ENCODE peak calls at places on chromosomes 3 and 15, in seven cellular contexts. H, J, C, X, K, E and F are unnamed samples.

GRCh38 chr3:123258811-123259420 is 57.2 kb downstream of the SEC22A start:
- DNase-seq in H (no peak), J (no peak), C (no peak), X (no peak), K (no peak), E (no peak), F (peak; percentile 50)

GRCh38 chr3:89606151-89606550 is 498.7 kb downstream of the EPHA3 start:
- DNase-seq in H (no peak), J (no peak), C (no peak), X (no peak), K (no peak), E (no peak), F (no peak)

GRCh38 chr3:196272826-196273225 is 14.7 kb downstream of the PCYT1A start:
- DNase-seq in H (no peak), J (peak; percentile 80), C (no peak), X (peak; percentile 63), K (no peak), E (no peak), F (no peak)

GRCh38 chr15:58148633-58149032 is 10.5 kb downstream of the AQP9 start:
- DNase-seq in H (no peak), J (no peak), C (no peak), X (no peak), K (no peak), E (no peak), F (no peak)

GRCh38 chr3:73729969-73730440 is 105.3 kb upstream of the PDZRN3 start:
- DNase-seq in H (no peak), J (peak; percentile 26), C (no peak), X (no peak), K (no peak), E (no peak), F (no peak)

GRCh38 chr3:38587548-38588131 is 61.8 kb downstream of the SCN5A start:
- DNase-seq in H (no peak), J (no peak), C (no peak), X (no peak), K (no peak), E (no peak), F (no peak)

GRCh38 chr3:194489736-194490612 is 3.2 kb upstream of the ATP13A3 start:
- DNase-seq in H (peak; percentile 18), J (no peak), C (no peak), X (no peak), K (no peak), E (peak; percentile 28), F (no peak)

GRCh38 chr15:80779658-80780415 is 667 bp downstream of the CEMIP start:
- DNase-seq in H (no peak), J (peak; percentile 34), C (no peak), X (peak; percentile 11), K (no peak), E (no peak), F (no peak)

GRCh38 chr15:94416829-94417228 is 185.5 kb downstream of the MCTP2 start:
- DNase-seq in H (no peak), J (no peak), C (no peak), X (no peak), K (no peak), E (no peak), F (no peak)

GRCh38 chr15:49876401-49877038 is 242.5 kb downstream of the ATP8B4 start:
- DNase-seq in H (no peak), J (peak; percentile 33), C (no peak), X (no peak), K (no peak), E (no peak), F (peak; percentile 64)

GRCh38 chr15:80695911-80696651 is 971 bp downstream of the ABHD17C start:
- DNase-seq in H (no peak), J (peak; percentile 41), C (peak; percentile 8), X (peak; percentile 16), K (peak; percentile 3), E (peak; percentile 25), F (no peak)

GRCh38 chr3:143171141-143171651 is 51.6 kb downstream of the CHST2 start:
- DNase-seq in H (no peak), J (no peak), C (no peak), X (no peak), K (no peak), E (peak; percentile 15), F (no peak)

GRCh38 chr15:100191161-100191560 is 150.6 kb downstream of the ADAMTS17 start:
- DNase-seq in H (no peak), J (no peak), C (no peak), X (no peak), K (no peak), E (no peak), F (no peak)

GRCh38 chr15:34799825-34800168 is 4.4 kb upstream of the ACTC1 start:
- DNase-seq in H (no peak), J (no peak), C (no peak), X (no peak), K (no peak), E (no peak), F (no peak)

GRCh38 chr15:48190932-48191573 is 412 bp upstream of the CTXN2 start:
- DNase-seq in H (no peak), J (peak; percentile 71), C (peak; percentile 2), X (peak; percentile 68), K (no peak), E (peak; percentile 58), F (peak; percentile 50)

GRCh38 chr3:30550246-30550645 is 56.2 kb upstream of the TGFBR2 start:
- DNase-seq in H (no peak), J (no peak), C (no peak), X (no peak), K (no peak), E (no peak), F (no peak)

GRCh38 chr3:43389388-43390254 is 103.3 kb downstream of the SNRK start:
- DNase-seq in H (peak; percentile 50), J (peak; percentile 60), C (peak; percentile 67), X (no peak), K (no peak), E (peak; percentile 63), F (no peak)

GRCh38 chr15:101637549-101638318 is 14.4 kb downstream of the TM2D3 start:
- DNase-seq in H (no peak), J (no peak), C (no peak), X (no peak), K (no peak), E (no peak), F (no peak)

GRCh38 chr15:93111451-93111850 is 22.4 kb upstream of the RGMA start:
- DNase-seq in H (no peak), J (no peak), C (no peak), X (no peak), K (no peak), E (no peak), F (no peak)

GRCh38 chr15:82543155-82543554 is 2.9 kb upstream of the RPS17 start:
- DNase-seq in H (no peak), J (no peak), C (no peak), X (no peak), K (no peak), E (no peak), F (no peak)

GRCh38 chr15:25830844-25831443 is 32.2 kb downstream of the ATP10A start:
- DNase-seq in H (no peak), J (peak; percentile 37), C (no peak), X (no peak), K (no peak), E (no peak), F (no peak)

GRCh38 chr3:37907906-37908305 is 46.2 kb downstream of the CTDSPL start:
- DNase-seq in H (no peak), J (no peak), C (no peak), X (no peak), K (peak; percentile 50), E (peak; percentile 24), F (no peak)

GRCh38 chr3:177904661-177905060 is 631.6 kb upstream of the KCNMB2 start:
- DNase-seq in H (no peak), J (no peak), C (no peak), X (no peak), K (no peak), E (no peak), F (no peak)

GRCh38 chr15:74378853-74379252 is 11.4 kb upstream of the CYP11A1 start:
- DNase-seq in H (peak; percentile 73), J (no peak), C (peak; percentile 23), X (no peak), K (no peak), E (peak; percentile 83), F (no peak)